ENCODE peak calls at places on chromosome 1, in four cellular contexts. B, A, J and Z are unnamed samples.
A peak's percentile ranks its signal among the peaks of the same experiment; 100 is the strongest.

GRCh38 chr1:117138556-117138955 is 17.0 kb upstream of the TRIM45 start:
- DNase-seq in B (no peak), A (no peak), J (no peak), Z (no peak)

GRCh38 chr1:89464008-89464407 is 60.6 kb upstream of the LRRC8B start:
- DNase-seq in B (no peak), A (no peak), J (peak; percentile 62), Z (no peak)

GRCh38 chr1:23168079-23168461 is 586 bp downstream of the LUZP1 start:
- DNase-seq in B (no peak), A (peak; percentile 43), J (peak; percentile 13), Z (no peak)

GRCh38 chr1:15158506-15159165 is 5.1 kb downstream of the TMEM51 start:
- DNase-seq in B (no peak), A (no peak), J (peak; percentile 29), Z (no peak)

GRCh38 chr1:181010789-181011188 is 11.9 kb downstream of the STX6 start:
- DNase-seq in B (no peak), A (no peak), J (no peak), Z (no peak)

GRCh38 chr1:18249691-18250090 is 142.1 kb downstream of the IGSF21 start:
- DNase-seq in B (no peak), A (no peak), J (no peak), Z (no peak)

GRCh38 chr1:166908942-166909341 is 32.9 kb upstream of the TADA1 start:
- DNase-seq in B (no peak), A (no peak), J (no peak), Z (no peak)

GRCh38 chr1:44283524-44284173 is 70.4 kb downstream of the DMAP1 start:
- DNase-seq in B (peak; percentile 98), A (no peak), J (no peak), Z (no peak)

GRCh38 chr1:50332941-50333594 is 90.2 kb downstream of the DMRTA2 start:
- DNase-seq in B (peak; percentile 21), A (peak; percentile 65), J (no peak), Z (no peak)

GRCh38 chr1:36408479-36408878 is 10.8 kb upstream of the LSM10 start:
- DNase-seq in B (no peak), A (no peak), J (no peak), Z (no peak)